ENCODE peak calls at places on chromosome 2, in seven cellular contexts. E is mesendoderm, C is H9, W is IMR-90, S is mesenchymal stem cell, Y is H1, N is trophoblast cell. O is an unnamed sample.

GRCh38 chr2:65576861-65577601 is 144.6 kb upstream of the SPRED2 start:
- DNase-seq in E (peak; percentile 92), C (no peak), W (peak; percentile 95), S (peak; percentile 96), Y (no peak), N (peak; percentile 29), O (no peak)

GRCh38 chr2:120818441-120818920 is 82.8 kb downstream of the GLI2 start:
- DNase-seq in E (peak; percentile 43), C (no peak), W (peak; percentile 95), S (peak; percentile 95), Y (no peak), N (no peak), O (no peak)

GRCh38 chr2:240637116-240637900 is 12.0 kb downstream of the GPR35 start:
- DNase-seq in E (no peak), C (peak; percentile 10), W (no peak), S (no peak), Y (no peak), N (no peak), O (no peak)

GRCh38 chr2:30821960-30822359 is 14.7 kb upstream of the CAPN13 start:
- DNase-seq in E (no peak), C (no peak), W (no peak), S (no peak), Y (no peak), N (no peak), O (no peak)

GRCh38 chr2:196939381-196939780 is 12.9 kb upstream of the PGAP1 start:
- DNase-seq in E (no peak), C (no peak), W (peak; percentile 72), S (peak; percentile 37), Y (no peak), N (peak; percentile 22), O (no peak)

GRCh38 chr2:241601841-241602240 is 35.1 kb downstream of the THAP4 start:
- DNase-seq in E (no peak), C (no peak), W (no peak), S (no peak), Y (no peak), N (no peak), O (no peak)

GRCh38 chr2:239002960-239003932 is 155.4 kb downstream of the TWIST2 start:
- DNase-seq in E (no peak), C (no peak), W (peak; percentile 65), S (peak; percentile 19), Y (no peak), N (no peak), O (no peak)

GRCh38 chr2:148532049-148532428 is 112.5 kb upstream of the EPC2 start:
- DNase-seq in E (no peak), C (no peak), W (no peak), S (no peak), Y (no peak), N (peak; percentile 18), O (no peak)

GRCh38 chr2:216081487-216082387 is at the start of the genes PECR and TMEM169:
- DNase-seq in E (peak; percentile 90), C (peak; percentile 92), W (peak; percentile 34), S (peak; percentile 66), Y (peak; percentile 91), N (peak; percentile 33), O (peak; percentile 69)

GRCh38 chr2:231709636-231709980 is 1.3 kb downstream of the PTMA start:
- DNase-seq in E (no peak), C (no peak), W (no peak), S (no peak), Y (peak; percentile 57), N (no peak), O (no peak)

GRCh38 chr2:84779781-84780180 is 101.1 kb downstream of the TRABD2A start:
- DNase-seq in E (no peak), C (no peak), W (no peak), S (no peak), Y (no peak), N (no peak), O (no peak)

GRCh38 chr2:11406492-11407381 is 59.2 kb downstream of the E2F6 start:
- DNase-seq in E (peak; percentile 77), C (no peak), W (peak; percentile 93), S (no peak), Y (no peak), N (no peak), O (no peak)

GRCh38 chr2:51628953-51629352 is 597.0 kb upstream of the NRXN1 start:
- DNase-seq in E (no peak), C (no peak), W (no peak), S (no peak), Y (no peak), N (no peak), O (no peak)

GRCh38 chr2:49978341-49978740 is 824.0 kb upstream of the FSHR start:
- DNase-seq in E (no peak), C (no peak), W (no peak), S (no peak), Y (no peak), N (no peak), O (no peak)

GRCh38 chr2:240952496-240953246 is 45.7 kb upstream of the SNED1 start:
- DNase-seq in E (no peak), C (no peak), W (no peak), S (no peak), Y (peak; percentile 19), N (no peak), O (no peak)

GRCh38 chr2:138294451-138294850 is 207.1 kb upstream of the SPOPL start:
- DNase-seq in E (no peak), C (no peak), W (no peak), S (no peak), Y (no peak), N (no peak), O (no peak)

GRCh38 chr2:178241852-178242551 is 47.7 kb downstream of the OSBPL6 start:
- DNase-seq in E (peak; percentile 80), C (no peak), W (peak; percentile 97), S (peak; percentile 93), Y (no peak), N (no peak), O (no peak)

GRCh38 chr2:166117491-166117890 is 10.3 kb downstream of the SCN1A start:
- DNase-seq in E (no peak), C (no peak), W (no peak), S (no peak), Y (no peak), N (no peak), O (no peak)

GRCh38 chr2:234469251-234469845 is 27.5 kb downstream of the ARL4C start:
- DNase-seq in E (no peak), C (no peak), W (peak; percentile 51), S (no peak), Y (no peak), N (peak; percentile 31), O (no peak)

GRCh38 chr2:37827455-37827854 is 97.6 kb upstream of the RMDN2 start:
- DNase-seq in E (no peak), C (no peak), W (no peak), S (no peak), Y (no peak), N (no peak), O (no peak)

GRCh38 chr2:48026865-48027264 is 120.6 kb upstream of the FBXO11 start:
- DNase-seq in E (no peak), C (no peak), W (no peak), S (no peak), Y (no peak), N (no peak), O (no peak)

GRCh38 chr2:71108091-71108490 is 21.9 kb downstream of the MCEE start:
- DNase-seq in E (no peak), C (no peak), W (no peak), S (no peak), Y (no peak), N (no peak), O (no peak)

GRCh38 chr2:217930783-217931563 is 71.8 kb downstream of the TNS1 start:
- DNase-seq in E (no peak), C (no peak), W (no peak), S (no peak), Y (no peak), N (no peak), O (no peak)

DNA sequence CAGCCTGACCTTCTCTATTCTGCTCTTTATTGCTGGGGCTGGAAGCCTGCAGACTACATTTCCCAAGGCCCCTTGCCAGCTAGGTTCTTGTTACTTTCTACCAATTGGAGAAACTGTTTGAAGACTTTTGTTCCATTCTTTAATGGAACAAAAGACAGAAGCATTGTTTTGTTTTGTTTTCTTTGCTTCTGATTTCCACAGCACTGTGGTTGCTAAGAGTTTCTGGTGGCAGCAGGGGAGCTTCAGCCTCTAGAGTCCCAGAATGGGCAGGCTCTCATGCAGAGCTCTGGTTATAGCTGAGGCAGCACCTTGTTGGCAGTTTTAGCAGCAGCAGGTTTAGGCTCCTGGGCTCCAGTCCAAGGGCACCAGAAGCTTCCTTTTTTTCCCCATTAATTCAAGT is 234.3 kb downstream of the ETAA1 start:
- DNase-seq in E (no peak), C (no peak), W (no peak), S (no peak), Y (no peak), N (no peak), O (no peak)
- H3K23ac ChIP-seq in E (no peak overlapping the region), C (no peak overlapping the region), W (no peak overlapping the region), S (no peak overlapping the region), Y (no peak overlapping the region), N (no peak overlapping the region), O (no peak overlapping the region)

DNA sequence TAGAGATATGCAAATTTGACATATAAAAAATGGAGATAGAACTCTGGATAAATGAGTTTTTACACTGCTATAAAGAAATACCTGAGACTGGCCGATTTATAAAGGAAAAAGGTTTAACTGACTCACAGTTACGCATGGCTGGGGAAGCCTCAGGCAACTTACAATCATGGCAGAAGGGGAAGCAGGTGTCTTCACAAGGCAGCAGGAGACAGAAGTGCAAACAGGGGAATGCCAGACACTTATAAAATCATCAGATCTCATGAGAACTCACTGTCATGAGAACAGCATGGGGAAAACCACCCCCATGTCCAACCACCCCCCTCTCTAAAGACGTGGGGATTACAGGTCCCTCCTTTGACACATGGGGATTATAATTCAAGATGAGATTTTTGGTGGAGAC is 1540.2 kb upstream of the SLC39A10 start:
- DNase-seq in E (no peak), C (no peak), W (no peak), S (no peak), Y (no peak), N (no peak), O (no peak)
- H2AK5ac ChIP-seq in E (no peak overlapping the region), C (no peak overlapping the region), W (no peak overlapping the region), S (no peak overlapping the region), Y (no peak overlapping the region), N (no peak overlapping the region), O (no peak overlapping the region)

GRCh38 chr2:180652794-180653193 is 327.6 kb upstream of the UBE2E3 start:
- DNase-seq in E (no peak), C (no peak), W (no peak), S (no peak), Y (no peak), N (no peak), O (no peak)

GRCh38 chr2:180653481-180653880 is 326.9 kb upstream of the UBE2E3 start:
- DNase-seq in E (no peak), C (no peak), W (no peak), S (no peak), Y (no peak), N (no peak), O (no peak)

GRCh38 chr2:180647651-180648050 is 332.8 kb upstream of the UBE2E3 start:
- DNase-seq in E (no peak), C (no peak), W (no peak), S (no peak), Y (no peak), N (no peak), O (no peak)

GRCh38 chr2:180655393-180655792 is 325.0 kb upstream of the UBE2E3 start:
- DNase-seq in E (peak; percentile 72), C (no peak), W (no peak), S (no peak), Y (no peak), N (peak; percentile 28), O (no peak)

GRCh38 chr2:180651596-180651995 is 328.8 kb upstream of the UBE2E3 start:
- DNase-seq in E (no peak), C (no peak), W (no peak), S (no peak), Y (no peak), N (no peak), O (no peak)
- H3K23ac ChIP-seq in E (no peak overlapping the region), C (no peak overlapping the region), W (no peak overlapping the region), S (no peak overlapping the region), Y (no peak overlapping the region), N (no peak overlapping the region), O (no peak overlapping the region)

GRCh38 chr2:88671786-88672427 is 19.6 kb upstream of the RPIA start:
- DNase-seq in E (peak; percentile 56), C (peak; percentile 36), W (peak; percentile 70), S (peak; percentile 67), Y (peak; percentile 45), N (peak; percentile 48), O (peak; percentile 27)
- H2AK5ac ChIP-seq in E (no peak overlapping the region), C (no peak overlapping the region), W (no peak overlapping the region), S (no peak overlapping the region), Y (no peak overlapping the region), N (no peak overlapping the region), O (no peak overlapping the region)

O was measured in neuronal stem cell.